ENCODE peak calls at places on chromosomes 1 and 21, in ten cellular contexts. B is ascending aorta, C is keratinocyte, O is psoas muscle, T is left lung, M is foreskin fibroblast, R is WERI-Rb-1, H is AG09309, N is Peyer's patch, Z is A549. Y is an unnamed sample.

GRCh38 chr1:89938171-89939055 is 56.5 kb upstream of the ZNF326 start:
- DNase-seq in B (no peak), C (no peak), O (no peak), T (no peak), M (peak; percentile 54), R (no peak), H (no peak), N (no peak), Z (no peak), Y (peak; percentile 21)

GRCh38 chr1:71399594-71399993 is 318.8 kb upstream of the ZRANB2 start:
- DNase-seq in B (no peak), C (no peak), O (no peak), T (no peak), M (no peak), R (no peak), H (no peak), N (no peak), Z (no peak), Y (no peak)

GRCh38 chr21:32991299-32991850 is 34.4 kb upstream of the OLIG2 start:
- DNase-seq in B (no peak), C (no peak), O (no peak), T (no peak), M (no peak), R (peak; percentile 95), H (no peak), N (no peak), Z (no peak), Y (no peak)

GRCh38 chr1:200628223-200628868 is 7.8 kb upstream of the KIF14 start:
- DNase-seq in B (no peak), C (no peak), O (no peak), T (no peak), M (no peak), R (no peak), H (no peak), N (peak; percentile 56), Z (no peak), Y (no peak)

GRCh38 chr1:207420109-207420508 is 34.0 kb upstream of the CR2 start:
- DNase-seq in B (no peak), C (no peak), O (no peak), T (no peak), M (no peak), R (no peak), H (no peak), N (no peak), Z (no peak), Y (no peak)

GRCh38 chr1:233327938-233328660 is 575 bp downstream of the MAP3K21 start:
- DNase-seq in B (no peak), C (no peak), O (peak; percentile 49), T (peak; percentile 89), M (peak; percentile 48), R (peak; percentile 39), H (no peak), N (peak; percentile 55), Z (no peak), Y (peak; percentile 54)

GRCh38 chr21:17488620-17489019 is 24.2 kb upstream of the CXADR start:
- DNase-seq in B (no peak), C (no peak), O (no peak), T (no peak), M (no peak), R (no peak), H (no peak), N (no peak), Z (no peak), Y (no peak)

GRCh38 chr1:151461694-151462093 is 2.4 kb upstream of the POGZ start:
- DNase-seq in B (no peak), C (no peak), O (no peak), T (no peak), M (no peak), R (no peak), H (no peak), N (no peak), Z (no peak), Y (no peak)

GRCh38 chr1:168687796-168688195 is 41.2 kb downstream of the DPT start:
- DNase-seq in B (no peak), C (no peak), O (no peak), T (no peak), M (no peak), R (peak; percentile 25), H (no peak), N (no peak), Z (no peak), Y (peak; percentile 45)

GRCh38 chr21:32727478-32727727 is 410 bp downstream of the SYNJ1 start:
- DNase-seq in B (no peak), C (no peak), O (no peak), T (no peak), M (no peak), R (no peak), H (no peak), N (no peak), Z (no peak), Y (no peak)

GRCh38 chr1:31663622-31664452 is 19.2 kb upstream of the PEF1 start:
- DNase-seq in B (peak; percentile 81), C (no peak), O (peak; percentile 77), T (no peak), M (peak; percentile 68), R (peak; percentile 48), H (no peak), N (peak; percentile 80), Z (peak; percentile 74), Y (peak; percentile 24)

GRCh38 chr1:44355582-44356305 is 687 bp upstream of the ERI3 start:
- DNase-seq in B (no peak), C (no peak), O (no peak), T (no peak), M (no peak), R (peak; percentile 27), H (no peak), N (no peak), Z (no peak), Y (no peak)

GRCh38 chr1:21341022-21341421 is 50.8 kb upstream of the ECE1 start:
- DNase-seq in B (no peak), C (no peak), O (no peak), T (no peak), M (no peak), R (no peak), H (no peak), N (no peak), Z (no peak), Y (no peak)

GRCh38 chr1:21340230-21340564 is 49.9 kb upstream of the ECE1 start:
- DNase-seq in B (no peak), C (no peak), O (peak; percentile 69), T (peak; percentile 82), M (no peak), R (no peak), H (no peak), N (peak; percentile 81), Z (no peak), Y (peak; percentile 34)

GRCh38 chr1:21339402-21340229 is 49.4 kb upstream of the ECE1 start:
- DNase-seq in B (no peak), C (no peak), O (no peak), T (no peak), M (no peak), R (no peak), H (no peak), N (no peak), Z (no peak), Y (no peak)

GRCh38 chr1:21342961-21343838 is 52.9 kb upstream of the ECE1 start:
- DNase-seq in B (no peak), C (no peak), O (no peak), T (no peak), M (no peak), R (no peak), H (no peak), N (no peak), Z (no peak), Y (no peak)

DNA sequence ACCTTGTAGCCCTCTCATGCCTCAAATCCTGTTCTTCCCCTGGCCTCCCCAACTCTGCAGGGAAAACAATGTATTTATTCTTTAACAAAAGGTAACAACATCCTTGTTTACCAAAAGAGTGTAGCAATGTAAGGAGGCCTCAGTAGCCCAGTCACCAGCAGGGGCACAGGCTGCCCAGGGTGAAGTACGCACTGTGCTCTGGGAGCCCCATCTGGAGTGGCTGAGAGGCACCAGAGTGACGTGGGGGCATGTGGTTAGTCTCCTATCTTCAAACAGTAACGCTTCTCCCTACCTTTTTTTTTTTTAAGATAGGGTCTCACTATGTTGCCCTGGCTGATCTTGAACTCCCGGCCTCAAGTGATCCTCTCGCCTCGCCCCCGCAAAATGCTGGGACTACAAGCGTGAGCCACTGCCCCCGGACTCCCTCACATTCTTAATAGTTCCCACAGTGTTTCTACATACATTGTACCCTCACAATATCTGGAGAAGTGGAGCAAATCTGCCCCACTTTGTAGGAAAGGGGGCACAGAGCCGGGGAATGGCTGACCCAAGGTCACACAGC is 51.3 kb upstream of the ECE1 start:
- DNase-seq in B (no peak), C (no peak), O (no peak), T (no peak), M (peak; percentile 44), R (no peak), H (no peak), N (no peak), Z (no peak), Y (no peak)
- TF ChIP-seq CTCF in B (no peak), C (no peak), O (no peak), T (no peak), M (no peak), R (no peak), H (no peak), N (no peak), Z (no peak), Y (no peak)

GRCh38 chr1:97918961-97919360 is 1.9 kb downstream of the DPYD start:
- DNase-seq in B (no peak), C (no peak), O (no peak), T (no peak), M (no peak), R (no peak), H (no peak), N (no peak), Z (no peak), Y (no peak)
- H3K4me3 ChIP-seq in B (peak overlapping the region; percentile 100), C (no peak overlapping the region), O (peak overlapping the region; percentile 89), T (peak overlapping the region; percentile 82), M (peak overlapping the region; percentile 92), R (no peak overlapping the region), H (peak overlapping the region; percentile 99), N (peak overlapping the region; percentile 95), Z (peak overlapping the region; percentile 91), Y (no peak overlapping the region)

DNA sequence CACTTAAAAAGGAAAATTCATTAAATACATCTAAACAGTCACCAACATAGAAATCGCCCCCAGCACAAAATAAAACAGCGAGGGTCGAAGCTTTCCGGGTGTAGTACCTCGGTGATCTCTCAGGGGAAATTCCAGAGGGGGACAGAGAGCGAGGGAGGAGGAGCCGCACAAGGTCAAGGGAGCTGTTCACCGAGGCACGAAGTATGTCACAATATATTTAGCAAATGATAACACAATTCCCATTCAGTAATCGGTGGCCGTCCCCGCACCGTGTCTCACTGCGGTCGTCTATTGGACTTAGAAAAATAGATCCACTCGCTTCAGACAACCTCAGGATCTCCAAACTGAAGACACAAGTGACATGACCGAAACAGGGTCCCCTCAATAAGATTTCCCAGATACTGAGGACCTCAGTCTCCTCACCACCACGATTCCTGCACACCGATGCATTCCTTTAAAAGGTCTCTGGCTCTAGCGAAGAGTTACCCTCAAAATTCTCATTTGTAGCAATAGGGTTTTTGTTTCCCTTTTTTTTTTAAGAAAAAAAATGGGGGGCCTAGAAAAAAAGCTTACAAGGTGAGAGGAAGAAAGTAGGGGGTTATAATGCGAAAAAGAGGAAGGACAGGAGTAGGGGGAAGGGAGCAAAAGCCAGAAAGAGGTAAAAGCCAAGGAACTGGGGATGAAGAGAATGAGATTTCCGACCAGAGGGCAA is 1.1 kb downstream of the LPGAT1 start:
- DNase-seq in B (no peak), C (no peak), O (peak; percentile 55), T (no peak), M (peak; percentile 58), R (peak; percentile 68), H (no peak), N (peak; percentile 74), Z (peak; percentile 72), Y (peak; percentile 35)
- TF ChIP-seq CTCF in B (no peak), C (no peak), O (no peak), T (no peak), M (no peak), R (peak; percentile 45), H (peak; percentile 8), N (no peak), Z (no peak), Y (no peak)

GRCh38 chr21:16320110-16320509 is 590.3 kb downstream of the USP25 start:
- DNase-seq in B (no peak), C (no peak), O (no peak), T (no peak), M (no peak), R (no peak), H (no peak), N (no peak), Z (no peak), Y (no peak)
- H3K4me3 ChIP-seq in B (no peak overlapping the region), C (no peak overlapping the region), O (no peak overlapping the region), T (no peak overlapping the region), M (no peak overlapping the region), R (no peak overlapping the region), H (no peak overlapping the region), N (no peak overlapping the region), Z (no peak overlapping the region), Y (no peak overlapping the region)